ENCODE peak calls at places on chromosomes 13 and 19, in eight cellular contexts. D is T-helper 17 cell, M is endothelial cell, T is cardiac muscle cell, Z is globus pallidus, B is T47D, F is esophagus squamous epithelium, H is DMS79. X is an unnamed sample.

GRCh38 chr13:51317262-51317661 is 22.2 kb upstream of the SERPINE3 start:
- DNase-seq in D (no peak), M (no peak), T (no peak), Z (no peak), B (no peak), F (no peak), H (no peak), X (peak)

GRCh38 chr13:89832827-89833226 is 1514.7 kb upstream of the MIR17HG start:
- DNase-seq in D (no peak), M (no peak), T (no peak), Z (no peak), B (no peak), F (no peak), H (no peak), X (no peak)

GRCh38 chr19:16886305-16886880 is 2.4 kb upstream of the F2RL3 start:
- DNase-seq in D (no peak), M (no peak), T (peak), Z (no peak), B (no peak), F (no peak), H (no peak), X (peak)

GRCh38 chr13:95256086-95256485 is 45.2 kb downstream of the ABCC4 start:
- DNase-seq in D (no peak), M (no peak), T (peak), Z (no peak), B (no peak), F (no peak), H (no peak), X (no peak)

GRCh38 chr13:24668511-24668910 is 11.7 kb upstream of the ATP12A start:
- DNase-seq in D (no peak), M (no peak), T (no peak), Z (no peak), B (no peak), F (no peak), H (no peak), X (no peak)

GRCh38 chr19:2290441-2291184 is 8.6 kb upstream of the PEAK3 start:
- DNase-seq in D (no peak), M (no peak), T (no peak), Z (no peak), B (no peak), F (no peak), H (peak), X (no peak)

GRCh38 chr13:66391322-66391721 is 838.8 kb downstream of the PCDH9 start:
- DNase-seq in D (no peak), M (no peak), T (no peak), Z (no peak), B (no peak), F (no peak), H (no peak), X (no peak)

GRCh38 chr19:931860-932646 is 6.2 kb downstream of the ARID3A start:
- DNase-seq in D (no peak), M (no peak), T (no peak), Z (no peak), B (no peak), F (no peak), H (no peak), X (no peak)

GRCh38 chr13:113851480-113851803 is 12.4 kb downstream of the GAS6 start:
- DNase-seq in D (no peak), M (no peak), T (no peak), Z (no peak), B (no peak), F (no peak), H (no peak), X (no peak)

GRCh38 chr19:40530091-40530901 is 46.4 kb upstream of the SHKBP1 start:
- DNase-seq in D (peak), M (peak), T (no peak), Z (no peak), B (no peak), F (no peak), H (no peak), X (peak)

GRCh38 chr13:83515267-83515666 is 367.0 kb downstream of the SLITRK1 start:
- DNase-seq in D (no peak), M (no peak), T (peak), Z (no peak), B (peak), F (no peak), H (no peak), X (no peak)

GRCh38 chr19:27794444-27795042 is 1418.4 kb downstream of the UQCRFS1 start:
- DNase-seq in D (no peak), M (peak), T (peak), Z (no peak), B (no peak), F (no peak), H (no peak), X (peak)

GRCh38 chr13:40096357-40096911 is 441.0 kb downstream of the COG6 start:
- DNase-seq in D (no peak), M (no peak), T (no peak), Z (no peak), B (no peak), F (no peak), H (no peak), X (no peak)

GRCh38 chr19:42313096-42313839 is at the start of gene TMEM145:
- DNase-seq in D (no peak), M (peak), T (peak), Z (peak), B (peak), F (no peak), H (no peak), X (peak)

GRCh38 chr13:98741741-98742435 is 10.6 kb downstream of the SLC15A1 start:
- DNase-seq in D (no peak), M (no peak), T (no peak), Z (no peak), B (no peak), F (no peak), H (peak), X (peak)

GRCh38 chr13:85313761-85314503 is 485.3 kb downstream of the SLITRK6 start:
- DNase-seq in D (no peak), M (no peak), T (peak), Z (peak), B (no peak), F (no peak), H (no peak), X (peak)

GRCh38 chr13:42392706-42393572 is 121.0 kb downstream of the AKAP11 start:
- DNase-seq in D (no peak), M (no peak), T (no peak), Z (no peak), B (no peak), F (no peak), H (no peak), X (no peak)

GRCh38 chr19:13302521-13303270 is 152.5 kb downstream of the IER2 start:
- DNase-seq in D (no peak), M (no peak), T (no peak), Z (no peak), B (no peak), F (no peak), H (no peak), X (no peak)

GRCh38 chr13:82634946-82635345 is 1247.3 kb downstream of the SLITRK1 start:
- DNase-seq in D (no peak), M (no peak), T (no peak), Z (no peak), B (no peak), F (no peak), H (no peak), X (no peak)